ENCODE peak calls at places on chromosomes 2 and 18, in four cellular contexts. One of them, this sample, is unnamed. For H3K9me3, the result is how much of the 10 kb centered on the place peaks cover.

GRCh38 chr2:201675454-201675853 is 23.0 kb downstream of the MPP4 start:
- DNase-seq in IMR-90: no peak
- DNase-seq in A549: no peak
- DNase-seq in DND-41: no peak
- DNase-seq in this sample: no peak

GRCh38 chr2:18178736-18179349 is 300.4 kb downstream of the KCNS3 start:
- DNase-seq in IMR-90: peak
- DNase-seq in A549: peak
- DNase-seq in DND-41: peak
- DNase-seq in this sample: peak

GRCh38 chr2:233468047-233468745 is 98.4 kb downstream of the USP40 start:
- DNase-seq in IMR-90: no peak
- DNase-seq in A549: no peak
- DNase-seq in DND-41: no peak
- DNase-seq in this sample: no peak

GRCh38 chr2:203737360-203737759 is 30.9 kb downstream of the CD28 start:
- DNase-seq in IMR-90: peak
- DNase-seq in A549: no peak
- DNase-seq in DND-41: no peak
- DNase-seq in this sample: no peak

GRCh38 chr2:137964859-137965459 is 686 bp downstream of the HNMT start:
- DNase-seq in IMR-90: no peak
- DNase-seq in A549: no peak
- DNase-seq in DND-41: no peak
- DNase-seq in this sample: no peak

GRCh38 chr2:224966663-224967062 is 75.6 kb downstream of the DOCK10 start:
- DNase-seq in IMR-90: no peak
- DNase-seq in A549: no peak
- DNase-seq in DND-41: no peak
- DNase-seq in this sample: no peak

GRCh38 chr2:215579809-215580208 is 143.9 kb upstream of the FN1 start:
- DNase-seq in IMR-90: peak
- DNase-seq in A549: no peak
- DNase-seq in DND-41: no peak
- DNase-seq in this sample: no peak

GRCh38 chr18:991441-991840 is 86.8 kb downstream of the ADCYAP1 start:
- DNase-seq in IMR-90: no peak
- DNase-seq in A549: no peak
- DNase-seq in DND-41: no peak
- DNase-seq in this sample: no peak

GRCh38 chr2:206981739-206982336 is 42.5 kb downstream of the CPO start:
- DNase-seq in IMR-90: peak
- DNase-seq in A549: peak
- DNase-seq in DND-41: peak
- DNase-seq in this sample: peak

GRCh38 chr2:203798296-203799157 is 69.0 kb upstream of the CTLA4 start:
- DNase-seq in IMR-90: no peak
- DNase-seq in A549: no peak
- DNase-seq in DND-41: no peak
- DNase-seq in this sample: peak

GRCh38 chr18:10055125-10055750 is 141.4 kb downstream of the VAPA start:
- DNase-seq in IMR-90: no peak
- DNase-seq in A549: no peak
- DNase-seq in DND-41: no peak
- DNase-seq in this sample: no peak

GRCh38 chr2:10028988-10029874 is 14.1 kb upstream of the KLF11 start:
- DNase-seq in IMR-90: no peak
- DNase-seq in A549: no peak
- DNase-seq in DND-41: no peak
- DNase-seq in this sample: no peak

GRCh38 chr2:10778724-10779115 is 33.9 kb downstream of the PDIA6 start:
- DNase-seq in IMR-90: no peak
- DNase-seq in A549: no peak
- DNase-seq in DND-41: no peak
- DNase-seq in this sample: no peak

GRCh38 chr2:8312861-8313768 is 368.7 kb upstream of the ID2 start:
- DNase-seq in IMR-90: peak
- DNase-seq in A549: no peak
- DNase-seq in DND-41: no peak
- DNase-seq in this sample: peak

GRCh38 chr2:215745316-215745715 is 268.0 kb downstream of the MREG start:
- DNase-seq in IMR-90: no peak
- DNase-seq in A549: no peak
- DNase-seq in DND-41: no peak
- DNase-seq in this sample: no peak

GRCh38 chr2:237806334-237806733 is 7.8 kb downstream of the RBM44 start:
- DNase-seq in IMR-90: peak
- DNase-seq in A549: no peak
- DNase-seq in DND-41: no peak
- DNase-seq in this sample: no peak

DNA sequence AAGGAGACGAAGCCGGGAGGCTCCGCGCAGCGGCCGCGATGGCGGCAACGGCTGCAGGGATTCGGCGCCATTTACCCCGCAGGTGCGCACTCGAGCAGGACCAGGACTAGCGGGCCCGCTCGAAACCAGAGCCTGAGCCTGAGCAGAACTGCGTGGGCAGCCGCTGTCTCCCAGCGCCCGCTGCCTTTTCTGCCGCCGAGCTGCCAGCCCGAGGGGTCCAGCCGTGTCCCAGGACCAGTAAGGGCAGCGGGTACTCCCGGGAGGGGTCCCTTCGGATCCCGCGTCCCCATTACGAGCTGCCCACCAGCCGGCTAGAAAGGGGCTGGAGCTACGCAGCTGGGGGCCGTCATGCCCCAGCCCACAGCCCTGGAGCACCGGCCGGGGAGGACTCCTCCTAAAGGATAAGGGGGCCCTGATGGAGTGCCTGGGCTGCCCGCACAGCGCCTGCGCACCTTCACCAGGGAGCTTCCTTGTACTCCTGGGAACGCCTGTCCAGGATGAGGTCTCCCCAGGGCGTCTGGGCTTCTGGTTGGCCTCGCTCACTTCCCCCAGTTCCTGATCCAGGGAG is 9.9 kb downstream of the ALPP start:
- DNase-seq in IMR-90: no peak
- DNase-seq in A549: no peak
- DNase-seq in DND-41: no peak
- DNase-seq in this sample: no peak
- H3K4me2 ChIP-seq in IMR-90: no peak
- H3K4me2 ChIP-seq in A549: peak
- H3K4me2 ChIP-seq in DND-41: no peak
- H3K4me2 ChIP-seq in this sample: no peak

GRCh38 chr2:100264121-100264520 is 58.2 kb downstream of the LONRF2 start:
- DNase-seq in IMR-90: no peak
- DNase-seq in A549: no peak
- DNase-seq in DND-41: no peak
- DNase-seq in this sample: no peak

GRCh38 chr2:100260712-100261620 is 61.3 kb downstream of the LONRF2 start:
- DNase-seq in IMR-90: peak
- DNase-seq in A549: peak
- DNase-seq in DND-41: peak
- DNase-seq in this sample: peak

GRCh38 chr2:100262043-100262442 is 60.3 kb downstream of the LONRF2 start:
- DNase-seq in IMR-90: no peak
- DNase-seq in A549: no peak
- DNase-seq in DND-41: no peak
- DNase-seq in this sample: no peak

GRCh38 chr2:100264651-100265050 is 57.6 kb downstream of the LONRF2 start:
- DNase-seq in IMR-90: no peak
- DNase-seq in A549: no peak
- DNase-seq in DND-41: no peak
- DNase-seq in this sample: no peak

DNA sequence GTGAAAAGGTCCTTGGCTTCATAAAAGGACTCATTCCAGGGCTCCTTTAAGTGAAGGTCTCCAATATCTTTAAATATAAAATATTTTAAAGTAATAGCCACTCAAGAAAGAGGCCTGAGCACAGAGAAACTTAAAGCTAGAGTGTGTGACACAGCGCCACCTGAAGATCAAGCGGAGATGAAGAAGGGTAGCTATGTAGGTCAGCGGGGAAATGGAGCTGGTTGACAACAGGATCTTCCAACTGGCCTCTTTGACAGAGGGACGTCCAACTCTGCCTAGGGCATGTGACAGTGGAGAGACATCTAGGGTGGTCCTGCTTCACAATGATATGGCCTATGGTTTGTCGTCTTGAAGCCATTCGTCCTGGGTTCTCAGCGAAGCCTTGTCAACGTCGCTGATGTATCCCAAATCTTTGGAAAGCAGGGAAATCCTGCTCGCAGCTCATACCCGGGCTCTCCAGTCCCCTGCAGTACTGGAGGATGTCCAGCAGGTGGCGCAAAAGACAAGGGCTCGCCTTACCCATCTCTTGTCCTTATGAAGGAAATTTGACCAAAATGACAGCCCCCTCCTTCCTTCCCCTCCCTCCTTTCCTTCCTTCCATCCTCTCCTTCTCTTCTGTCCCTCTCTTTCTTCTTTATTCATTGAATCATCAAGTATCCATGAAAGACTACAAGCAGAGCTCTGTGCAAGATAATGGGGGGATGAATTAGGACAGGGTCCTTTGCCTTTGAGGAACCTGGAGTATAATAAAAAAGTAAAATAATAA is 59.6 kb downstream of the LONRF2 start:
- DNase-seq in IMR-90: peak
- DNase-seq in A549: peak
- DNase-seq in DND-41: peak
- DNase-seq in this sample: peak
- H3K4me3 ChIP-seq in IMR-90: no peak
- H3K4me3 ChIP-seq in A549: no peak
- H3K4me3 ChIP-seq in DND-41: no peak
- H3K4me3 ChIP-seq in this sample: no peak

GRCh38 chr2:44215827-44216226 is 47.2 kb downstream of the PPM1B start:
- DNase-seq in IMR-90: no peak
- DNase-seq in A549: no peak
- DNase-seq in DND-41: no peak
- DNase-seq in this sample: no peak
- H3K9me3 ChIP-seq in IMR-90: under half
- H3K9me3 ChIP-seq in A549: under half
- H3K9me3 ChIP-seq in DND-41: under half
- H3K9me3 ChIP-seq in this sample: under half

DNA sequence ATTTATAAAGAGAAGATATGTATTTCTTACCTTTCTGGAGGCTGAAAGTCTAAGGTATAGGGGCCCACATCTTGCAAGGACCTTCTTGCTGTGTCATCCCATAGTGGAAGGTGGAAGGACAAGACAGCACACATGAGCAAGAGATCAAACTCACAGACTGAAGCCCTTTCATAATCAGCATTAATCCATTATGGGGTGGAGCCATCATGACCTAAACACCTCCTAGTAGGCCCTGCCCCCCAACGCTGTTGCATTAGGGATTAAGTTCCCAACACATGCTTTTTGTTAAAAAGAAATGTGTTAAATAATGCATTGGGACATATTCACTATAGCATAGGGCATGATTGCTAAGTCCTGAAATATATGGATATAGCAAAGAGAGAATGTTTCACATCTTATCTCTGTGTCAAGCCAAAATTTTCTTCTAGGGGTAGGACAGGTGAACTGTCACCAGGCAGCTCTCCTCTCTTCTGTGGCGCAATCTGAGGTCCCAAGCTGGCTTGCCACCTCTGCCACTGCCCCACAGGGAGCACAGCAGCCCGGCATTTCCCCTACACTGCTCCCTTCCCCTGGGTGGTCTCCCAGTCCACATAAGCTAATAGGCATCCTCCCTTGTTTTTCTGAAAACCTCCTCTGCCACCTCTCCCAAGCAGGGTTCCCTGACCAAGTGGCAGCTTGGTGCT is 8.3 kb upstream of the CTIF start:
- DNase-seq in IMR-90: no peak
- DNase-seq in A549: no peak
- DNase-seq in DND-41: no peak
- DNase-seq in this sample: no peak
- H3K4me2 ChIP-seq in IMR-90: no peak
- H3K4me2 ChIP-seq in A549: no peak
- H3K4me2 ChIP-seq in DND-41: no peak
- H3K4me2 ChIP-seq in this sample: no peak

DNA sequence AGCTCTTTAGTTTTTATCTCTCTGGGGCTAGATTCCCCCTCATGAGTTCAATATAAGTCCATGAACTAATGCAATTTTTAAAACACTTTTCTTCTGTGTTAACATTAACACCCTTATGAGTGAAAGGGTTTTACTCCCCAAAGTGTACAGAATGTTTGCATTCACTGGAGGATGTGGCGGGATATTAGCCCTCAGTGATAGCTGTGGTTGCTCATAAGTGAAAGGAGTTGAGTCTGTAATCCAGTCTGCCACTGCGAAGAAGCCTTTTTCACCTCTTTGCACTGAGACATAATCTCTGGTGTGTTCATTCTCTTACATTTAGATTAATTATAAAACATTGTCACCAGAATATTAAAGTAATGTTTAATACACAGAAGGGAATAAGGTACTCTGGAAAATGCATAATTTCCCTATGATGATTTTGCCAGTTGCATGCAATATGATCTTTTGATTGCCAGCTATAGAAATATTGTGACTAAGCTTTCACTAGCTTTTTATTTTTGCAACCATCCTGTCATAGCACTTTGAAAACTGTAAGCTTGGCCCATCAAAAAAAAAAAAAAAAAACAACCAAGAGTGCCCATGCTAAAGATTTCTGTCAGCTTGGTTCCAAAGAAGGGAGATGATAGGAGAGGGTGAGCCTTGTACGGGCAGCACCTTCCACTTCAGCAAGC is 113.2 kb downstream of the BCL11A start:
- DNase-seq in IMR-90: no peak
- DNase-seq in A549: no peak
- DNase-seq in DND-41: no peak
- DNase-seq in this sample: no peak
- H3K4me3 ChIP-seq in IMR-90: no peak
- H3K4me3 ChIP-seq in A549: no peak
- H3K4me3 ChIP-seq in DND-41: no peak
- H3K4me3 ChIP-seq in this sample: no peak

DNA sequence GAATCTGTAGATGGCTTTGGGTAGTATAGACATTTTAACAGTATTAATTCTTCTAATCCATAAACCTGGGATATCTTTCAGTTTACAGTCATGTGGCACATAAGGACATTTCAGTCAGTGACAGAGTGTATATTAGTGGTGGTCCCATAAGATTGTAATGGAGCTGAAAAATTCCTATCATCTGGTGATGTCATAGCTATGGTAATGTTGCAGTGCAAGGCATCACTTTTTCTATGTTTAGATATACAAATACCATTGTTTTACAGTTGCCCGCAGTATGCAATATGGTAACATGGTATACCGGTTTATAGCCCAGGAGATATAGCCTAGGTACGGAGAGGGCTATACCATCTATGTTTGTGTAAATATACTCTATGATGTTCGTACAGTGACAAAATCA is 9.7 kb downstream of the CCDC150 start:
- DNase-seq in IMR-90: no peak
- DNase-seq in A549: no peak
- DNase-seq in DND-41: no peak
- DNase-seq in this sample: no peak
- H3K9me3 ChIP-seq in IMR-90: under half
- H3K9me3 ChIP-seq in A549: under half
- H3K9me3 ChIP-seq in DND-41: under half
- H3K9me3 ChIP-seq in this sample: under half

GRCh38 chr18:59340817-59341216 is 18.2 kb downstream of the LMAN1 start:
- DNase-seq in IMR-90: no peak
- DNase-seq in A549: no peak
- DNase-seq in DND-41: no peak
- DNase-seq in this sample: peak
- H3K4me2 ChIP-seq in IMR-90: no peak
- H3K4me2 ChIP-seq in A549: no peak
- H3K4me2 ChIP-seq in DND-41: no peak
- H3K4me2 ChIP-seq in this sample: no peak

This sample was measured in MM.1S.